ENCODE peak calls at places on chromosomes 7 and 10, in six cellular contexts. U, N, X, L, A and Q are unnamed samples.

GRCh38 chr7:112929411-112929810 is 139.2 kb upstream of the TMEM168 start:
- DNase-seq in A (no peak), U (no peak), L (no peak), N (no peak), X (no peak), Q (no peak)

GRCh38 chr7:127901895-127902703 is 129.1 kb downstream of the LRRC4 start:
- DNase-seq in U (no peak), L (no peak), X (no peak), N (no peak), A (no peak), Q (no peak)

GRCh38 chr7:81211617-81212016 is 292.8 kb upstream of the SEMA3C start:
- DNase-seq in U (no peak), L (no peak), A (no peak), N (no peak), X (no peak), Q (no peak)

GRCh38 chr10:89563861-89564478 is 28.6 kb upstream of the SLC16A12 start:
- DNase-seq in X (no peak), L (peak), A (peak), N (peak), U (peak), Q (no peak)

GRCh38 chr10:70118196-70118595 is 14.4 kb downstream of the AIFM2 start:
- DNase-seq in U (no peak), N (no peak), X (no peak), L (no peak), A (no peak), Q (no peak)

GRCh38 chr10:59830601-59831259 is 75.6 kb downstream of the CCDC6 start:
- DNase-seq in L (peak), N (peak), A (peak), U (peak), X (no peak), Q (no peak)

GRCh38 chr7:94509879-94510581 is 421 bp downstream of the CASD1 start:
- DNase-seq in A (peak), X (peak), L (peak), N (peak), U (peak), Q (peak)

GRCh38 chr7:78129865-78130264 is 331.3 kb downstream of the PHTF2 start:
- DNase-seq in X (no peak), N (no peak), A (no peak), U (no peak), L (no peak), Q (no peak)

GRCh38 chr10:128072941-128073615 is 53.1 kb downstream of the MKI67 start:
- DNase-seq in A (no peak), L (no peak), U (no peak), X (no peak), N (no peak), Q (peak)

GRCh38 chr10:12130237-12130872 is 878 bp downstream of the SEC61A2 start:
- DNase-seq in A (peak), X (no peak), U (peak), L (peak), N (peak), Q (no peak)

GRCh38 chr7:148563583-148564274 is 26.8 kb upstream of the C7orf33 start:
- DNase-seq in A (no peak), X (no peak), L (no peak), N (no peak), U (no peak), Q (no peak)

GRCh38 chr7:51229106-51229537 is 87.5 kb downstream of the COBL start:
- DNase-seq in U (no peak), X (no peak), A (no peak), N (no peak), L (no peak), Q (no peak)

GRCh38 chr10:113704637-113705343 is 25.1 kb downstream of the CASP7 start:
- DNase-seq in L (peak), N (no peak), X (no peak), A (peak), U (peak), Q (no peak)

GRCh38 chr10:53601260-53601875 is 828.8 kb upstream of the MBL2 start:
- DNase-seq in A (peak), U (no peak), L (peak), N (no peak), X (no peak), Q (no peak)

GRCh38 chr10:126302831-126303230 is 85.4 kb downstream of the ADAM12 start:
- DNase-seq in N (no peak), X (no peak), L (no peak), A (no peak), U (no peak), Q (no peak)

GRCh38 chr7:74355091-74355490 is 65.9 kb downstream of the CLIP2 start:
- DNase-seq in A (no peak), L (no peak), X (no peak), U (no peak), N (no peak), Q (no peak)

GRCh38 chr7:83550100-83550499 is 98.8 kb downstream of the SEMA3E start:
- DNase-seq in X (no peak), A (no peak), N (no peak), U (no peak), L (no peak), Q (no peak)